ENCODE peak calls at places on chromosome 21, in five cellular contexts. W is CD4-positive, CD25-positive, alpha-beta regulatory T cell; N is nephron progenitor cell; U is H54; G is Daoy. I is an unnamed sample.

GRCh38 chr21:45011911-45012660 is 62.3 kb upstream of the ADARB1 start:
- DNase-seq in W (no peak), N (peak; percentile 74), U (peak; percentile 99), G (peak; percentile 99), I (peak; percentile 87)

GRCh38 chr21:26835027-26835713 is 10.0 kb downstream of the ADAMTS1 start:
- DNase-seq in W (no peak), N (no peak), U (no peak), G (peak; percentile 36), I (no peak)

GRCh38 chr21:38223893-38224540 is 32.8 kb upstream of the KCNJ15 start:
- DNase-seq in W (peak; percentile 16), N (peak; percentile 20), U (no peak), G (no peak), I (peak; percentile 60)

GRCh38 chr21:33685613-33686197 is 43.4 kb downstream of the ITSN1 start:
- DNase-seq in W (no peak), N (no peak), U (no peak), G (peak; percentile 49), I (peak; percentile 41)

GRCh38 chr21:41817228-41817627 is 50.4 kb upstream of the RIPK4 start:
- DNase-seq in W (peak; percentile 41), N (peak; percentile 67), U (peak; percentile 83), G (peak; percentile 88), I (peak; percentile 77)

GRCh38 chr21:32046191-32046590 is 173.4 kb downstream of the HUNK start:
- DNase-seq in W (no peak), N (no peak), U (no peak), G (peak; percentile 60), I (no peak)

GRCh38 chr21:38401527-38401926 is 96.8 kb downstream of the ERG start:
- DNase-seq in W (no peak), N (no peak), U (no peak), G (no peak), I (no peak)

GRCh38 chr21:36117276-36117675 is 17.6 kb upstream of the CBR3 start:
- DNase-seq in W (no peak), N (no peak), U (no peak), G (no peak), I (no peak)

GRCh38 chr21:35840197-35840799 is 220.0 kb downstream of the SETD4 start:
- DNase-seq in W (peak; percentile 79), N (peak; percentile 53), U (peak; percentile 47), G (peak; percentile 76), I (peak; percentile 84)

GRCh38 chr21:25115021-25115420 is 492.3 kb downstream of the MRPL39 start:
- DNase-seq in W (no peak), N (no peak), U (no peak), G (no peak), I (no peak)

GRCh38 chr21:41687633-41688032 is 79.2 kb downstream of the RIPK4 start:
- DNase-seq in W (no peak), N (no peak), U (no peak), G (no peak), I (no peak)

GRCh38 chr21:29656504-29657227 is 283.1 kb downstream of the GRIK1 start:
- DNase-seq in W (peak; percentile 84), N (no peak), U (peak; percentile 39), G (peak; percentile 87), I (no peak)

GRCh38 chr21:45831991-45832740 is 149.4 kb upstream of the COL6A1 start:
- DNase-seq in W (no peak), N (no peak), U (no peak), G (no peak), I (no peak)

GRCh38 chr21:38631171-38631570 is 132.9 kb upstream of the ERG start:
- DNase-seq in W (no peak), N (no peak), U (no peak), G (peak; percentile 47), I (no peak)

GRCh38 chr21:32572574-32573420 is 12.5 kb downstream of the TCP10L start:
- DNase-seq in W (no peak), N (no peak), U (no peak), G (peak; percentile 23), I (no peak)

GRCh38 chr21:46120301-46121285 is 22.7 kb downstream of the COL6A2 start:
- DNase-seq in W (no peak), N (no peak), U (no peak), G (no peak), I (no peak)

GRCh38 chr21:42209801-42210479 is 9.0 kb upstream of the ABCG1 start:
- DNase-seq in W (no peak), N (no peak), U (no peak), G (peak; percentile 51), I (no peak)

GRCh38 chr21:46661627-46662366 is 26.3 kb downstream of the PRMT2 start:
- DNase-seq in W (no peak), N (no peak), U (no peak), G (no peak), I (peak; percentile 35)

GRCh38 chr21:21971384-21971783 is 973.2 kb downstream of the NCAM2 start:
- DNase-seq in W (no peak), N (no peak), U (no peak), G (no peak), I (no peak)

GRCh38 chr21:43618940-43619339 is 40.3 kb downstream of the HSF2BP start:
- DNase-seq in W (no peak), N (no peak), U (no peak), G (no peak), I (no peak)

GRCh38 chr21:43332872-43333300 is 94.0 kb downstream of the SIK1 start:
- DNase-seq in W (no peak), N (no peak), U (no peak), G (no peak), I (no peak)

GRCh38 chr21:37220433-37220980 is 46.6 kb downstream of the VPS26C start:
- DNase-seq in W (peak; percentile 67), N (no peak), U (peak; percentile 50), G (peak; percentile 63), I (peak; percentile 66)

GRCh38 chr21:39108291-39109162 is 74.7 kb downstream of the PSMG1 start:
- DNase-seq in W (no peak), N (no peak), U (no peak), G (no peak), I (no peak)

GRCh38 chr21:14541840-14542495 is 4.1 kb downstream of the SAMSN1 start:
- DNase-seq in W (peak; percentile 54), N (no peak), U (no peak), G (no peak), I (no peak)

GRCh38 chr21:26581818-26582217 is 8.7 kb upstream of the CYYR1 start:
- DNase-seq in W (no peak), N (no peak), U (no peak), G (no peak), I (no peak)

GRCh38 chr21:14977814-14978213 is 87.0 kb downstream of the NRIP1 start:
- DNase-seq in W (no peak), N (no peak), U (no peak), G (no peak), I (no peak)

GRCh38 chr21:16891821-16892220 is 621.0 kb upstream of the CXADR start:
- DNase-seq in W (no peak), N (no peak), U (no peak), G (no peak), I (no peak)

GRCh38 chr21:42659416-42660117 is 6.1 kb downstream of the PDE9A start:
- DNase-seq in W (no peak), N (no peak), U (no peak), G (no peak), I (no peak)

GRCh38 chr21:45541221-45542039 is 810 bp downstream of the SLC19A1 start:
- DNase-seq in W (peak; percentile 87), N (no peak), U (peak; percentile 99), G (peak; percentile 69), I (peak; percentile 46)